ENCODE peak calls at places on chromosome 3, in four cellular contexts. J, U, B and Y are unnamed samples.

GRCh38 chr3:46361408-46362283 is 7.7 kb downstream of the CCR2 start:
- DNase-seq in J (no peak), U (no peak), B (peak), Y (no peak)

GRCh38 chr3:186787642-186788481 is 4.5 kb downstream of the EIF4A2 start:
- DNase-seq in J (no peak), U (no peak), B (no peak), Y (no peak)

GRCh38 chr3:17140670-17141505 is 256.1 kb downstream of the PLCL2 start:
- DNase-seq in J (peak), U (no peak), B (peak), Y (no peak)

GRCh38 chr3:197736010-197736490 is 654 bp downstream of the RUBCN start:
- DNase-seq in J (peak), U (no peak), B (peak), Y (peak)

GRCh38 chr3:106198828-106199194 is 330.0 kb upstream of the CBLB start:
- DNase-seq in J (no peak), U (no peak), B (no peak), Y (no peak)

GRCh38 chr3:50525987-50526386 is 22.6 kb upstream of the CACNA2D2 start:
- DNase-seq in J (no peak), U (peak), B (peak), Y (no peak)

GRCh38 chr3:132659370-132660055 is at the start of gene ACAD11:
- DNase-seq in J (peak), U (peak), B (peak), Y (peak)

GRCh38 chr3:171461087-171461917 is 1.1 kb upstream of the TNIK start:
- DNase-seq in J (no peak), U (no peak), B (no peak), Y (peak)

GRCh38 chr3:45792516-45793172 is 3.7 kb downstream of the SLC6A20 start:
- DNase-seq in J (no peak), U (no peak), B (no peak), Y (no peak)

GRCh38 chr3:118408431-118408830 is 626.2 kb downstream of the IGSF11 start:
- DNase-seq in J (no peak), U (no peak), B (no peak), Y (peak)

GRCh38 chr3:156630773-156631093 is 43.7 kb upstream of the TIPARP start:
- DNase-seq in J (no peak), U (no peak), B (peak), Y (no peak)

GRCh38 chr3:197124713-197125112 is 95.1 kb upstream of the MELTF start:
- DNase-seq in J (no peak), U (no peak), B (no peak), Y (no peak)

GRCh38 chr3:46386206-46386605 is 15.5 kb downstream of the CCR5 start:
- DNase-seq in J (no peak), U (peak), B (no peak), Y (peak)

GRCh38 chr3:72836923-72837322 is 11.3 kb downstream of the SHQ1 start:
- DNase-seq in J (peak), U (no peak), B (peak), Y (no peak)

GRCh38 chr3:194512895-194513601 is 26.2 kb upstream of the ATP13A3 start:
- DNase-seq in J (no peak), U (no peak), B (no peak), Y (no peak)

GRCh38 chr3:57557088-57557537 is 1.0 kb downstream of the PDE12 start:
- DNase-seq in J (no peak), U (no peak), B (peak), Y (peak)

GRCh38 chr3:51434746-51435323 is 43.8 kb downstream of the RBM15B start:
- DNase-seq in J (no peak), U (peak), B (no peak), Y (peak)

GRCh38 chr3:197376735-197377555 is 78.5 kb upstream of the DLG1 start:
- DNase-seq in J (no peak), U (no peak), B (no peak), Y (no peak)

GRCh38 chr3:151236316-151236715 is 33.3 kb upstream of the GPR171 start:
- DNase-seq in J (no peak), U (no peak), B (no peak), Y (no peak)